ENCODE peak calls at places on chromosomes 1 and 21, in eight cellular contexts. V, C, S, M, W, I, Y and X are unnamed samples. For H3K4me1, the result is how much of the 10 kb centered on the place peaks cover.

GRCh38 chr1:12434174-12434573 is 183.8 kb downstream of the DHRS3 start:
- DNase-seq in V (peak), C (no peak), S (no peak), M (no peak), W (peak), I (no peak), Y (no peak), X (no peak)

GRCh38 chr1:9302745-9303524 is 10.2 kb downstream of the SPSB1 start:
- DNase-seq in V (peak), C (no peak), S (peak), M (no peak), W (no peak), I (no peak), Y (no peak), X (no peak)

GRCh38 chr1:225700889-225701465 is 48.1 kb upstream of the ENAH start:
- DNase-seq in V (no peak), C (no peak), S (no peak), M (no peak), W (no peak), I (no peak), Y (no peak), X (no peak)

GRCh38 chr1:30058966-30059365 is 664.4 kb downstream of the MATN1 start:
- DNase-seq in V (peak), C (no peak), S (peak), M (no peak), W (no peak), I (no peak), Y (no peak), X (no peak)

GRCh38 chr1:50420689-50421365 is 2.4 kb downstream of the DMRTA2 start:
- DNase-seq in V (no peak), C (no peak), S (no peak), M (no peak), W (no peak), I (peak), Y (peak), X (no peak)

GRCh38 chr1:214493126-214493796 is 58.1 kb downstream of the PTPN14 start:
- DNase-seq in V (no peak), C (no peak), S (no peak), M (no peak), W (no peak), I (no peak), Y (no peak), X (no peak)

GRCh38 chr1:11354893-11355593 is 82.0 kb downstream of the UBIAD1 start:
- DNase-seq in V (no peak), C (no peak), S (no peak), M (no peak), W (no peak), I (no peak), Y (no peak), X (no peak)

GRCh38 chr1:3093928-3094626 is 25.1 kb downstream of the PRDM16 start:
- DNase-seq in V (no peak), C (no peak), S (no peak), M (no peak), W (no peak), I (no peak), Y (no peak), X (no peak)

GRCh38 chr21:44982558-44983244 is 42.9 kb downstream of the SLX9 start:
- DNase-seq in V (no peak), C (no peak), S (peak), M (no peak), W (no peak), I (no peak), Y (no peak), X (no peak)

GRCh38 chr1:38815903-38816627 is 43.5 kb downstream of the RRAGC start:
- DNase-seq in V (no peak), C (no peak), S (no peak), M (no peak), W (no peak), I (no peak), Y (no peak), X (no peak)
- H3K4me3 ChIP-seq in V (no peak), C (no peak), S (no peak), M (no peak), W (no peak), I (no peak), Y (no peak), X (no peak)

GRCh38 chr1:189804352-189804751 is 673.3 kb downstream of the BRINP3 start:
- DNase-seq in V (no peak), C (no peak), S (no peak), M (no peak), W (no peak), I (peak), Y (peak), X (no peak)

GRCh38 chr1:189805735-189806134 is 671.9 kb downstream of the BRINP3 start:
- DNase-seq in V (no peak), C (no peak), S (no peak), M (no peak), W (no peak), I (no peak), Y (no peak), X (no peak)

GRCh38 chr1:189803364-189803763 is 674.3 kb downstream of the BRINP3 start:
- DNase-seq in V (no peak), C (no peak), S (no peak), M (no peak), W (no peak), I (peak), Y (peak), X (peak)
- H3K4me1 ChIP-seq in V (under half), C (under half), S (under half), M (under half), W (under half), I (under half), Y (under half), X (under half)

GRCh38 chr1:158570480-158570879 is at the start of gene OR6P1:
- DNase-seq in V (no peak), C (no peak), S (no peak), M (no peak), W (no peak), I (no peak), Y (no peak), X (no peak)
- H3K27ac ChIP-seq in V (no peak), C (no peak), S (no peak), M (no peak), W (no peak), I (no peak), Y (no peak), X (no peak)

GRCh38 chr1:85655315-85655714 is 52.9 kb downstream of the ZNHIT6 start:
- DNase-seq in V (no peak), C (no peak), S (no peak), M (no peak), W (no peak), I (no peak), Y (no peak), X (no peak)

GRCh38 chr1:85659174-85659573 is 49.1 kb downstream of the ZNHIT6 start:
- DNase-seq in V (no peak), C (no peak), S (no peak), M (no peak), W (no peak), I (no peak), Y (no peak), X (no peak)

GRCh38 chr1:85654066-85654782 is 54.0 kb downstream of the ZNHIT6 start:
- DNase-seq in V (peak), C (no peak), S (no peak), M (no peak), W (no peak), I (no peak), Y (no peak), X (no peak)

GRCh38 chr1:85656948-85657347 is 51.3 kb downstream of the ZNHIT6 start:
- DNase-seq in V (no peak), C (no peak), S (no peak), M (no peak), W (no peak), I (no peak), Y (no peak), X (no peak)

GRCh38 chr1:85656256-85656655 is 52.0 kb downstream of the ZNHIT6 start:
- DNase-seq in V (no peak), C (no peak), S (no peak), M (no peak), W (no peak), I (no peak), Y (no peak), X (no peak)
- H3K4me3 ChIP-seq in V (no peak), C (no peak), S (no peak), M (no peak), W (no peak), I (no peak), Y (no peak), X (no peak)

DNA sequence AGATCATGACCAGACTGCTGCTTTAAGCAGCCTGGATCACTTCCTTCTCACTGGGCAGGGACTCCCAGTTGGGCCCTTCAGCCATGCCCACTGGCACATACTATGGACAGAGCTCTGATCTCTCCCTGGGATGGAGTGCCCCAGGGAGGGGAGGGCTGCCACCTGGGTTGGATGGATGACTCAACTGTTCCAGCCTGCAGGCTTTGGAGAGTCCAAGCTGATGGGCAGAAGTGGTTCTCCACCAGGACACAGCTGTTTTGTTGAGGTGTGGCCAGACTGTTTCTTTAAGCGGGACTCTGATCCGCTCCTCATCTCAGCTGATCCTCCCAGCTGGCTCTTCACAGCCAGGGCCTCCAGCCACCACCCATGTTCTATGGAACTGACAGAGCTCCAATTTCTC is 166.9 kb downstream of the MAGI3 start:
- DNase-seq in V (peak), C (no peak), S (no peak), M (no peak), W (no peak), I (no peak), Y (no peak), X (no peak)
- H3K4me1 ChIP-seq in V (under half), C (under half), S (under half), M (under half), W (under half), I (under half), Y (under half), X (under half)

GRCh38 chr1:14765773-14766172 is 167.3 kb downstream of the KAZN start:
- DNase-seq in V (peak), C (no peak), S (no peak), M (no peak), W (no peak), I (no peak), Y (no peak), X (no peak)
- H3K27ac ChIP-seq in V (no peak), C (no peak), S (no peak), M (peak), W (no peak), I (no peak), Y (no peak), X (no peak)

GRCh38 chr1:94920061-94920460 is 6.8 kb downstream of the CNN3 start:
- DNase-seq in V (no peak), C (no peak), S (no peak), M (no peak), W (no peak), I (no peak), Y (no peak), X (no peak)
- H3K4me3 ChIP-seq in V (no peak), C (no peak), S (no peak), M (no peak), W (no peak), I (no peak), Y (no peak), X (no peak)

DNA sequence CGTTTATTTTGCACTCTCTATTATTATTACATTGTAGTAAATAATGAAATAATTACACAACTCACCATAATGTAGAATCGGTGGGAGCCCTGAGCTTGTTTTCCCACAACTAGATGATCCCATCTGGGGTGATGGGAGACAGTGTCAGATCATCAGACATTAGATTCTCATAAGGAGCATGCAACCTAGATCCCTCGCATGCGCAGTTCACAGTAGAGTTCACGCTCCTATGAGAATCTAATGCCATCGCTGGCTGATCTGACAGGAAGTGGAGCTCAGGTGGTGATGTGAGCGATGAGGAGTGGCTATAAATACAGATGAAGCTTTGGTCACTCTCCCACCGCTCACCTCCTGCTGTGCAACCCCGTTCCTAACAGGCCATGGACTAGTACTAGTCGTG is 112.1 kb downstream of the ROR1 start:
- DNase-seq in V (no peak), C (no peak), S (no peak), M (no peak), W (no peak), I (no peak), Y (no peak), X (no peak)
- H3K4me1 ChIP-seq in V (under half), C (under half), S (under half), M (under half), W (under half), I (under half), Y (under half), X (under half)

DNA sequence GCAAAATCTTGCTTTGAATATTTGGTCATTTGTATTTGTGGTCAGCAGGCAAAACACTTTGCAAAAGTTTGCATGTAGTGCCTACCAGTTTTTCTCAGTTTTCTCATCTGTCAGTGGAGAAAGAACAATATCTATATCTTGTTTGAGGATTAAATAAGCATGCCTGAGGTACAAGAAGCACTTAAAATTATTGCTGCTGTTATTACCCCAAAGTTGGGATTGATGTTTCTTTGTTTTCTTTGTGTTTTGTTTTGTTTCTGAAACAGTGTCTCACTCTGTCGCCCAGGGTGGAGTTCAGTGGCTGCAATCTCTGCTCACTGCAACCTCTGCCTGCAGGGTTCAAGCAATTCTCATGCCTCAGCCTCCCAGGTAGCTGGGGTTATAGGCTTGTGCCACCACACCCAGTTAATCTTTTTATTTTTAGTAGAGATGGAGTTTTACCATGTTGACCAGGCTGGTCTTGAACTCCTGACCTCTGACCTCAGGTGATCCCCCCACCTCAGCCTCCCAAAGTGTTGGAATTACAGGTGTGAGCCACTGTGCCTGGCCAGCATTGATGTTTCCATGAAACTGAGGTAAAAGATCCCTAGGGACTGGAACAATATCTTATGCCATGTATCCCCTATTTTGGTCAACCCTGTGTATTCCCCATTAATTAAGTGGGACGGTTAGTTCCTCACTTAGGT is 15.9 kb downstream of the RAP1A start:
- DNase-seq in V (no peak), C (no peak), S (no peak), M (no peak), W (no peak), I (no peak), Y (no peak), X (no peak)
- H3K27ac ChIP-seq in V (no peak), C (no peak), S (no peak), M (no peak), W (no peak), I (no peak), Y (no peak), X (no peak)